ENCODE peak calls at places on chromosomes 3 and 15, in five cellular contexts. One of them, this sample, is unnamed. For H3K4me1, the result is how much of the 10 kb centered on the place peaks cover.

GRCh38 chr3:154728285-154728684 is 298.3 kb upstream of the GPR149 start:
- DNase-seq in K562: no peak
- DNase-seq in H1: no peak
- DNase-seq in transverse colon: no peak
- DNase-seq in endothelial cell of umbilical vein: no peak
- DNase-seq in this sample: no peak

GRCh38 chr3:127747751-127748521 is 74.4 kb downstream of the MGLL start:
- DNase-seq in K562: no peak
- DNase-seq in H1: no peak
- DNase-seq in transverse colon: peak
- DNase-seq in endothelial cell of umbilical vein: peak
- DNase-seq in this sample: peak

GRCh38 chr15:60932051-60932915 is 296.8 kb downstream of the RORA start:
- DNase-seq in K562: no peak
- DNase-seq in H1: no peak
- DNase-seq in transverse colon: no peak
- DNase-seq in endothelial cell of umbilical vein: no peak
- DNase-seq in this sample: no peak

GRCh38 chr3:27675287-27675686 is 46.8 kb downstream of the EOMES start:
- DNase-seq in K562: no peak
- DNase-seq in H1: no peak
- DNase-seq in transverse colon: no peak
- DNase-seq in endothelial cell of umbilical vein: peak
- DNase-seq in this sample: no peak

GRCh38 chr3:154421067-154421466 is 8.9 kb downstream of the GPR149 start:
- DNase-seq in K562: no peak
- DNase-seq in H1: peak
- DNase-seq in transverse colon: no peak
- DNase-seq in endothelial cell of umbilical vein: peak
- DNase-seq in this sample: no peak

GRCh38 chr3:112623213-112623612 is 17.7 kb downstream of the CCDC80 start:
- DNase-seq in K562: no peak
- DNase-seq in H1: no peak
- DNase-seq in transverse colon: no peak
- DNase-seq in endothelial cell of umbilical vein: no peak
- DNase-seq in this sample: no peak

GRCh38 chr3:71930056-71930991 is 145.4 kb upstream of the PROK2 start:
- DNase-seq in K562: peak
- DNase-seq in H1: peak
- DNase-seq in transverse colon: no peak
- DNase-seq in endothelial cell of umbilical vein: no peak
- DNase-seq in this sample: no peak

GRCh38 chr15:49187537-49188245 is 17.6 kb downstream of the GALK2 start:
- DNase-seq in K562: no peak
- DNase-seq in H1: no peak
- DNase-seq in transverse colon: no peak
- DNase-seq in endothelial cell of umbilical vein: no peak
- DNase-seq in this sample: no peak

GRCh38 chr15:101568304-101568703 is 78.8 kb upstream of the PCSK6 start:
- DNase-seq in K562: no peak
- DNase-seq in H1: peak
- DNase-seq in transverse colon: no peak
- DNase-seq in endothelial cell of umbilical vein: peak
- DNase-seq in this sample: no peak

GRCh38 chr15:63238796-63239195 is 38.6 kb upstream of the APH1B start:
- DNase-seq in K562: no peak
- DNase-seq in H1: no peak
- DNase-seq in transverse colon: no peak
- DNase-seq in endothelial cell of umbilical vein: no peak
- DNase-seq in this sample: no peak

GRCh38 chr3:133937061-133937686 is 41.5 kb upstream of the RAB6B start:
- DNase-seq in K562: no peak
- DNase-seq in H1: peak
- DNase-seq in transverse colon: no peak
- DNase-seq in endothelial cell of umbilical vein: no peak
- DNase-seq in this sample: peak

GRCh38 chr3:76552653-76553052 is 487.2 kb upstream of the ROBO2 start:
- DNase-seq in K562: no peak
- DNase-seq in H1: no peak
- DNase-seq in transverse colon: no peak
- DNase-seq in endothelial cell of umbilical vein: no peak
- DNase-seq in this sample: no peak

GRCh38 chr3:190737451-190737850 is 125.0 kb downstream of the GMNC start:
- DNase-seq in K562: no peak
- DNase-seq in H1: no peak
- DNase-seq in transverse colon: no peak
- DNase-seq in endothelial cell of umbilical vein: no peak
- DNase-seq in this sample: no peak

GRCh38 chr15:74795961-74796625 is 14.2 kb downstream of the CSK start:
- DNase-seq in K562: no peak
- DNase-seq in H1: no peak
- DNase-seq in transverse colon: no peak
- DNase-seq in endothelial cell of umbilical vein: no peak
- DNase-seq in this sample: no peak

GRCh38 chr3:195270079-195270349 is 945 bp downstream of the XXYLT1 start:
- DNase-seq in K562: no peak
- DNase-seq in H1: no peak
- DNase-seq in transverse colon: no peak
- DNase-seq in endothelial cell of umbilical vein: no peak
- DNase-seq in this sample: no peak

GRCh38 chr3:195271116-195271858 is at the start of gene XXYLT1:
- DNase-seq in K562: peak
- DNase-seq in H1: peak
- DNase-seq in transverse colon: peak
- DNase-seq in endothelial cell of umbilical vein: peak
- DNase-seq in this sample: peak

GRCh38 chr3:195271859-195272243 is 892 bp upstream of the XXYLT1 start:
- DNase-seq in K562: no peak
- DNase-seq in H1: no peak
- DNase-seq in transverse colon: no peak
- DNase-seq in endothelial cell of umbilical vein: no peak
- DNase-seq in this sample: no peak

GRCh38 chr3:195269375-195270078 is 1.4 kb downstream of the XXYLT1 start:
- DNase-seq in K562: no peak
- DNase-seq in H1: peak
- DNase-seq in transverse colon: no peak
- DNase-seq in endothelial cell of umbilical vein: no peak
- DNase-seq in this sample: no peak

GRCh38 chr3:195270350-195271115 is 426 bp downstream of the XXYLT1 start:
- DNase-seq in K562: peak
- DNase-seq in H1: peak
- DNase-seq in transverse colon: peak
- DNase-seq in endothelial cell of umbilical vein: peak
- DNase-seq in this sample: peak
- TF ChIP-seq POLR2A in K562: peak
- TF ChIP-seq POLR2A in H1: no peak
- TF ChIP-seq POLR2A in transverse colon: no peak
- TF ChIP-seq POLR2A in endothelial cell of umbilical vein: no peak
- TF ChIP-seq POLR2A in this sample: peak

GRCh38 chr15:58589047-58589446 is 157.3 kb downstream of the LIPC start:
- DNase-seq in K562: no peak
- DNase-seq in H1: no peak
- DNase-seq in transverse colon: no peak
- DNase-seq in endothelial cell of umbilical vein: no peak
- DNase-seq in this sample: no peak

GRCh38 chr15:58585668-58586461 is 154.1 kb downstream of the LIPC start:
- DNase-seq in K562: no peak
- DNase-seq in H1: no peak
- DNase-seq in transverse colon: no peak
- DNase-seq in endothelial cell of umbilical vein: no peak
- DNase-seq in this sample: no peak

GRCh38 chr15:58588096-58588495 is 156.3 kb downstream of the LIPC start:
- DNase-seq in K562: no peak
- DNase-seq in H1: no peak
- DNase-seq in transverse colon: no peak
- DNase-seq in endothelial cell of umbilical vein: no peak
- DNase-seq in this sample: no peak

GRCh38 chr15:58584789-58585461 is 153.1 kb downstream of the LIPC start:
- DNase-seq in K562: no peak
- DNase-seq in H1: no peak
- DNase-seq in transverse colon: no peak
- DNase-seq in endothelial cell of umbilical vein: no peak
- DNase-seq in this sample: no peak

DNA sequence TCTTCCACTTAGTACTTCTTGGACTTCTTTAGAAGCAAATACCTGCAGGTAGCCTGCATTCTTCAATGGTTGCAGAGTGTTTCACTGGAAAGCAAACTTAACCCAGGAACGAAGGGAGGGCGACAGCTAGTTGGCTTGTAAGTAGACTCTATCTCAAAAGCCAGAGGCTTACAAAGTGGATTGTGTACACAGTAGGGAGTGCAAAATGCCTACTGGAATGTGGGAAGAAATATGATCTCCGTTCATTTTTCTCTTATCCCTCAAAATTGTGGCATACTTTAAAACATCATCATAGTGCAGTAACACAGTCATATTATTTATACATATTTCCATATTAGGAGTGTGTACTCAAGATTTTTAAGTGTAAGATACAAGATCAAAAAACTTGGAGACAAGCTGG is 155.7 kb downstream of the LIPC start:
- DNase-seq in K562: no peak
- DNase-seq in H1: no peak
- DNase-seq in transverse colon: no peak
- DNase-seq in endothelial cell of umbilical vein: no peak
- DNase-seq in this sample: no peak
- H3K4me1 ChIP-seq in K562: under half
- H3K4me1 ChIP-seq in H1: under half
- H3K4me1 ChIP-seq in transverse colon: under half
- H3K4me1 ChIP-seq in endothelial cell of umbilical vein: under half
- H3K4me1 ChIP-seq in this sample: under half

GRCh38 chr3:18766971-18767370 is 341.8 kb upstream of the SATB1 start:
- DNase-seq in K562: no peak
- DNase-seq in H1: no peak
- DNase-seq in transverse colon: no peak
- DNase-seq in endothelial cell of umbilical vein: no peak
- DNase-seq in this sample: no peak
- TF ChIP-seq POLR2A in K562: no peak
- TF ChIP-seq POLR2A in H1: no peak
- TF ChIP-seq POLR2A in transverse colon: no peak
- TF ChIP-seq POLR2A in endothelial cell of umbilical vein: no peak
- TF ChIP-seq POLR2A in this sample: no peak

GRCh38 chr15:32857732-32858131 is 139.9 kb downstream of the GREM1 start:
- DNase-seq in K562: no peak
- DNase-seq in H1: no peak
- DNase-seq in transverse colon: no peak
- DNase-seq in endothelial cell of umbilical vein: no peak
- DNase-seq in this sample: no peak
- H3K4me1 ChIP-seq in K562: under half
- H3K4me1 ChIP-seq in H1: under half
- H3K4me1 ChIP-seq in transverse colon: under half
- H3K4me1 ChIP-seq in endothelial cell of umbilical vein: under half
- H3K4me1 ChIP-seq in this sample: under half

GRCh38 chr15:91329914-91330313 is 229.9 kb downstream of the SV2B start:
- DNase-seq in K562: no peak
- DNase-seq in H1: no peak
- DNase-seq in transverse colon: no peak
- DNase-seq in endothelial cell of umbilical vein: no peak
- DNase-seq in this sample: no peak
- TF ChIP-seq POLR2A in K562: no peak
- TF ChIP-seq POLR2A in H1: no peak
- TF ChIP-seq POLR2A in transverse colon: no peak
- TF ChIP-seq POLR2A in endothelial cell of umbilical vein: no peak
- TF ChIP-seq POLR2A in this sample: no peak

GRCh38 chr3:69817988-69818387 is 78.7 kb downstream of the MITF start:
- DNase-seq in K562: no peak
- DNase-seq in H1: no peak
- DNase-seq in transverse colon: no peak
- DNase-seq in endothelial cell of umbilical vein: no peak
- DNase-seq in this sample: no peak
- H3K4me1 ChIP-seq in K562: under half
- H3K4me1 ChIP-seq in H1: under half
- H3K4me1 ChIP-seq in transverse colon: under half
- H3K4me1 ChIP-seq in endothelial cell of umbilical vein: under half
- H3K4me1 ChIP-seq in this sample: under half

GRCh38 chr15:89315375-89315929 is 19.2 kb downstream of the POLG start:
- DNase-seq in K562: no peak
- DNase-seq in H1: no peak
- DNase-seq in transverse colon: no peak
- DNase-seq in endothelial cell of umbilical vein: peak
- DNase-seq in this sample: no peak
- TF ChIP-seq POLR2A in K562: peak
- TF ChIP-seq POLR2A in H1: peak
- TF ChIP-seq POLR2A in transverse colon: no peak
- TF ChIP-seq POLR2A in endothelial cell of umbilical vein: peak
- TF ChIP-seq POLR2A in this sample: no peak

GRCh38 chr3:171757377-171758034 is 52.8 kb downstream of the PLD1 start:
- DNase-seq in K562: no peak
- DNase-seq in H1: no peak
- DNase-seq in transverse colon: no peak
- DNase-seq in endothelial cell of umbilical vein: peak
- DNase-seq in this sample: no peak
- H3K4me1 ChIP-seq in K562: under half
- H3K4me1 ChIP-seq in H1: under half
- H3K4me1 ChIP-seq in transverse colon: under half
- H3K4me1 ChIP-seq in endothelial cell of umbilical vein: under half
- H3K4me1 ChIP-seq in this sample: under half

This sample was measured in ovary.